ENCODE peak calls at places on chromosomes 5 and 9, in six cellular contexts. Q is NCI-H2107, C is colonic mucosa, H is NCI-H460, B is left colon, M is ovary. Z is an unnamed sample.

GRCh38 chr5:178119915-178120660 is 6.8 kb downstream of the N4BP3 start:
- DNase-seq in Q (no peak), C (no peak), H (no peak), B (no peak), M (no peak), Z (no peak)

GRCh38 chr9:12191630-12192029 is 501.6 kb upstream of the TYRP1 start:
- DNase-seq in Q (no peak), C (no peak), H (no peak), B (no peak), M (no peak), Z (no peak)

GRCh38 chr5:2764581-2764980 is 13.1 kb upstream of the IRX2 start:
- DNase-seq in Q (no peak), C (no peak), H (no peak), B (no peak), M (no peak), Z (no peak)

GRCh38 chr5:135345945-135346731 is 52.9 kb downstream of the MACROH2A1 start:
- DNase-seq in Q (no peak), C (peak), H (no peak), B (peak), M (no peak), Z (no peak)

GRCh38 chr9:93432964-93433363 is 18.5 kb upstream of the FAM120A start:
- DNase-seq in Q (no peak), C (no peak), H (no peak), B (no peak), M (no peak), Z (no peak)

GRCh38 chr9:34961574-34962480 is 3.7 kb downstream of the PHF24 start:
- DNase-seq in Q (no peak), C (no peak), H (no peak), B (no peak), M (no peak), Z (no peak)

GRCh38 chr5:78671609-78672008 is 23.0 kb upstream of the LHFPL2 start:
- DNase-seq in Q (no peak), C (peak), H (no peak), B (peak), M (peak), Z (no peak)

GRCh38 chr5:107383414-107383813 is 287.3 kb downstream of the EFNA5 start:
- DNase-seq in Q (no peak), C (no peak), H (no peak), B (no peak), M (no peak), Z (no peak)

GRCh38 chr9:98333703-98334582 is 78.5 kb upstream of the TBC1D2 start:
- DNase-seq in Q (no peak), C (no peak), H (peak), B (no peak), M (no peak), Z (no peak)

Z was measured in left ventricle myocardium superior.